ENCODE peak calls at places on chromosomes 5 and 9, in five cellular contexts. R, S, H, E and O are unnamed samples.

GRCh38 chr9:100637787-100638186 is 59.9 kb downstream of the CAVIN4 start:
- DNase-seq in R (peak; percentile 50), S (no peak), H (no peak), E (peak; percentile 58), O (no peak)

GRCh38 chr9:546797-547223 is 294.7 kb upstream of the DMRT1 start:
- DNase-seq in R (no peak), S (no peak), H (no peak), E (peak; percentile 16), O (peak; percentile 16)

GRCh38 chr5:90560771-90561170 is 2.2 kb downstream of the ADGRV1 start:
- DNase-seq in R (no peak), S (no peak), H (no peak), E (no peak), O (no peak)

GRCh38 chr5:14006823-14007510 is 62.5 kb upstream of the DNAH5 start:
- DNase-seq in R (no peak), S (no peak), H (no peak), E (no peak), O (no peak)

GRCh38 chr9:124248066-124248465 is 9.7 kb upstream of the NEK6 start:
- DNase-seq in R (no peak), S (no peak), H (no peak), E (no peak), O (no peak)

GRCh38 chr5:71658916-71659661 is 60.0 kb upstream of the CARTPT start:
- DNase-seq in R (no peak), S (no peak), H (peak; percentile 12), E (peak; percentile 31), O (peak; percentile 33)

GRCh38 chr5:123732261-123732660 is 220.3 kb downstream of the CSNK1G3 start:
- DNase-seq in R (no peak), S (no peak), H (no peak), E (no peak), O (no peak)

GRCh38 chr5:78985407-78986223 is 505 bp upstream of the ARSB start:
- DNase-seq in R (no peak), S (peak; percentile 64), H (no peak), E (peak; percentile 100), O (peak; percentile 30)

GRCh38 chr5:44542470-44542869 is 153.2 kb upstream of the FGF10 start:
- DNase-seq in R (no peak), S (no peak), H (no peak), E (no peak), O (no peak)

GRCh38 chr5:58025825-58026224 is 434.1 kb downstream of the PLK2 start:
- DNase-seq in R (no peak), S (no peak), H (no peak), E (no peak), O (no peak)

GRCh38 chr9:104700306-104700705 is 6.0 kb downstream of the OR13D1 start:
- DNase-seq in R (no peak), S (no peak), H (no peak), E (peak; percentile 41), O (no peak)

GRCh38 chr9:95370064-95370463 is 52.6 kb upstream of the FANCC start:
- DNase-seq in R (no peak), S (peak; percentile 35), H (no peak), E (no peak), O (no peak)

GRCh38 chr5:891117-891836 is 1.3 kb downstream of the BRD9 start:
- DNase-seq in R (peak; percentile 58), S (no peak), H (peak; percentile 95), E (peak; percentile 77), O (peak; percentile 62)

GRCh38 chr5:61301820-61302563 is 30.1 kb upstream of the ZSWIM6 start:
- DNase-seq in R (no peak), S (peak; percentile 100), H (no peak), E (peak; percentile 98), O (peak; percentile 90)

GRCh38 chr5:146048994-146049703 is 56.2 kb downstream of the PLAC8L1 start:
- DNase-seq in R (no peak), S (peak; percentile 84), H (peak; percentile 78), E (peak; percentile 66), O (peak; percentile 76)

GRCh38 chr9:122127396-122127798 is 32.2 kb downstream of the NDUFA8 start:
- DNase-seq in R (no peak), S (no peak), H (no peak), E (no peak), O (no peak)

GRCh38 chr9:98860871-98861293 is 53.4 kb downstream of the GALNT12 start:
- DNase-seq in R (no peak), S (peak; percentile 95), H (peak; percentile 60), E (no peak), O (peak; percentile 21)

GRCh38 chr9:13274901-13275641 is 4.4 kb downstream of the MPDZ start:
- DNase-seq in R (no peak), S (peak; percentile 63), H (no peak), E (no peak), O (no peak)

GRCh38 chr9:13281356-13282016 is 2.0 kb upstream of the MPDZ start:
- DNase-seq in R (no peak), S (no peak), H (no peak), E (no peak), O (no peak)

GRCh38 chr9:13278023-13278367 is 1.5 kb downstream of the MPDZ start:
- DNase-seq in R (no peak), S (peak; percentile 67), H (peak; percentile 20), E (peak; percentile 11), O (no peak)

GRCh38 chr9:13279284-13280162 is at the start of gene MPDZ:
- DNase-seq in R (peak; percentile 25), S (peak; percentile 66), H (peak; percentile 79), E (peak; percentile 31), O (peak; percentile 77)

DNA sequence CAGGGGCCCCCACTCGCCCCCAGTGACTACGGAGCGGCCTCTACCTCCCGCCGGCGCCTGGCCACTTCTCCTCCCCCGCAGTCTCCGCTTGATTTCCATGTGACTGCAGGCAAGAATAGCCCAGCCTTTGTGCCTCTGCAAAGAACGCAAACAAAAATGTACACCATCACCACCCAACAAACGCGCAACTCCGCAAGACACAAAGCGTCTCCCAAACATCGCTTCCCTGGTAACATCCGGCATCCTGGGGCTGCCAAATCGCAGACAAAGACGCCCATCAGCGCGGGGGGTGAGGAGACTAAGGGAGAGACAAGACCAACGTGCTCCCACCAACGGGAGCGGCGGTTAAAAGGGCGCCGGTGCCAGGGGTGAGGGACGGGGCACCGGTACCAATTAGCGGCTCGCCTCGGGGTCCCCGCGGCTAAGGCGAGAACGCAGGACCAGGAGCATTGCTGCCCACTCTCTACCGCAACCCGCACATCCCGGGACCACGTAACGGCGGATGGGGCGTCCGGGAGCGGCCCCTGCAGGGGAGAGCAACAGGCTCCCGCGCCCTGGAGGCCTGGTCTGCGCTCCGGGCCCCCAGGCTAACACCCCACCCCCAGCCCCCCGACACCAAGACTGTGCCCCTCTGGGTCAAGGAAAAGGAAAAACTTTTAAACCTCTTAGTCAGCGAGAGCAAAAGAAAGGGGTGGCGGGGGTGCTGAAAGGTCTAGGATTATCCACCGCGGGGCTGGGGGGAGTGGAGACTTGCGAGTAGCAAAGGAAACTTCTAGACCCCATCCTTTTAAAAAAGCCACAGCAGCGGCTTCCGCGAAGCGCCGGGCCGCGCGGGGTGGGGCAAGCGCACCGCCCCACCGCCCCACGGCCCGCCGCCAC is 885 bp downstream of the MPDZ start:
- DNase-seq in R (peak; percentile 9), S (peak; percentile 74), H (peak; percentile 34), E (peak; percentile 37), O (peak; percentile 71)
- TF ChIP-seq MAFK in R (no peak), S (no peak), H (no peak), E (no peak), O (no peak)

GRCh38 chr9:117672397-117672796 is 31.8 kb upstream of the TLR4 start:
- DNase-seq in R (no peak), S (no peak), H (no peak), E (peak; percentile 1), O (peak; percentile 4)
- TF ChIP-seq MAFK in R (no peak), S (no peak), H (no peak), E (no peak), O (no peak)

GRCh38 chr5:32587067-32587551 is 1.8 kb downstream of the SUB1 start:
- DNase-seq in R (no peak), S (no peak), H (no peak), E (no peak), O (no peak)

GRCh38 chr5:32585122-32585445 is 273 bp upstream of the SUB1 start:
- DNase-seq in R (no peak), S (no peak), H (no peak), E (no peak), O (no peak)

GRCh38 chr5:32584651-32585050 is 706 bp upstream of the SUB1 start:
- DNase-seq in R (no peak), S (no peak), H (no peak), E (no peak), O (no peak)

GRCh38 chr5:32585446-32586250 is at the start of gene SUB1:
- DNase-seq in R (peak; percentile 75), S (peak; percentile 90), H (peak; percentile 96), E (peak; percentile 87), O (peak; percentile 94)

GRCh38 chr5:32586251-32586642 is 890 bp downstream of the SUB1 start:
- DNase-seq in R (no peak), S (no peak), H (no peak), E (no peak), O (no peak)
- TF ChIP-seq MAFK in R (no peak), S (no peak), H (no peak), E (no peak), O (no peak)

GRCh38 chr5:155631116-155631515 is 617.6 kb downstream of the KIF4B start:
- DNase-seq in R (no peak), S (no peak), H (no peak), E (no peak), O (peak; percentile 48)
- TF ChIP-seq MAFK in R (no peak), S (no peak), H (no peak), E (no peak), O (no peak)

DNA sequence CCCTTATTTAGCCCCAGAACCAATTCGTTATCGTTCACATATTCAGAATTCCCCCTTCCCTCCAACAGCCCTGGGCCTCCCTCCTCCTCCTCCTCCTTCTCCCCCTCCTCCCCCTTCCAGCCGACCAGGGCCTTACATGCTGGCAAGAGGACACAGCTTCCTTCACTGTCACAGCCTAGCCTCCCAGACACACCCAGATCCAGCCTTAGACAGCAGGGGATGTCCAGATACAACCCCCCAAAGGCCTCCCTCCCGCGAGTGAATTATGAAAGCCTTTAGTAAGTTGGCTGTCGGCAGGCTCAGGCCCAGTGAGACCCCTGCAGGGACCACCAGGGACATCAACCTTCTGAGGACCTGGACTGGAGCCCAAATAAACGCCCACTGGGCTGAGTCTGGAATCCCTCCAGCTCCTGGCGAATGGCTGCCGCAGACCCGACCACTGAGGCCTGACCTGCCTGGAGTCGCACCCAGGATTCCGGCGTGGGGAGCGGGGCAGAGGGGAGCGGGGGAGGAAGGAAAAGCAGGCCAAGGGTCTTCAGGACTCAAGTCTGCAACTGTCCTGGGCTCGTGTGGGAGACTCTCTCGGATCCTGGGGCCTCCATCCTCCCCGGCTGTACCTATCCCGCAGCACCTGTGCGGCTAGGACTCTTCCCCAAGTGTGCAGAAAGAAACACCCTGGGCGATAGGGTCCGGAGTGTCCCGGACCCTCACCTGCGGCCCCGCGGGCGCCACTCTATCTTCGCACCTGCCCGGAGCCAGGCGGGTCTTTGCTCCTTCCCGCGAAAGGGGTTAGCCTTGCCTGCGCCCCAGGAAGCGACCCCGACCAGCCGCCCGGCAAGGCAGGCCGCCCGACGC is 735 bp downstream of the SEPTIN8 start:
- DNase-seq in R (no peak), S (no peak), H (peak; percentile 75), E (peak; percentile 19), O (peak; percentile 48)
- TF ChIP-seq MAFK in R (no peak), S (no peak), H (no peak), E (no peak), O (no peak)

GRCh38 chr5:83927140-83927733 is 206.6 kb upstream of the HAPLN1 start:
- DNase-seq in R (peak; percentile 79), S (peak; percentile 64), H (peak; percentile 30), E (peak; percentile 41), O (peak; percentile 16)
- TF ChIP-seq MAFK in R (no peak), S (no peak), H (no peak), E (no peak), O (no peak)